ENCODE peak calls at places on chromosomes 1 and 21, in five cellular contexts. M is heart right ventricle, L is SJSA1, N is thoracic aorta, G is left ventricle myocardium inferior. O is an unnamed sample.

GRCh38 chr1:234758851-234759250 is 148.9 kb upstream of the IRF2BP2 start:
- DNase-seq in M (no peak), L (peak; percentile 73), N (no peak), G (no peak), O (no peak)

GRCh38 chr1:243421784-243422183 is 165.9 kb downstream of the SDCCAG8 start:
- DNase-seq in M (peak; percentile 12), L (peak; percentile 63), N (no peak), G (no peak), O (peak; percentile 39)

GRCh38 chr1:187383366-187383765 is 554.6 kb downstream of the PLA2G4A start:
- DNase-seq in M (no peak), L (no peak), N (no peak), G (no peak), O (no peak)

GRCh38 chr1:89104147-89104546 is 21.8 kb downstream of the GBP2 start:
- DNase-seq in M (no peak), L (no peak), N (no peak), G (no peak), O (no peak)

GRCh38 chr1:175198332-175198731 is 5.8 kb upstream of the KIAA0040 start:
- DNase-seq in M (no peak), L (no peak), N (no peak), G (no peak), O (no peak)

GRCh38 chr1:111603979-111604378 is 15.6 kb upstream of the RAP1A start:
- DNase-seq in M (no peak), L (no peak), N (no peak), G (no peak), O (no peak)

GRCh38 chr1:247054992-247055415 is 23.6 kb downstream of the ZNF670 start:
- DNase-seq in M (no peak), L (no peak), N (no peak), G (no peak), O (peak; percentile 14)

GRCh38 chr1:116919802-116920201 is 10.1 kb downstream of the PTGFRN start:
- DNase-seq in M (peak; percentile 21), L (no peak), N (no peak), G (no peak), O (no peak)

GRCh38 chr1:77175230-77175844 is 43.9 kb downstream of the PIGK start:
- DNase-seq in M (no peak), L (no peak), N (no peak), G (no peak), O (no peak)

GRCh38 chr1:201750934-201751333 is 78.0 kb upstream of the IPO9 start:
- DNase-seq in M (no peak), L (no peak), N (no peak), G (no peak), O (no peak)

GRCh38 chr1:150543500-150544143 is 5.6 kb upstream of the ADAMTSL4 start:
- DNase-seq in M (no peak), L (no peak), N (no peak), G (peak; percentile 61), O (no peak)

GRCh38 chr1:203473281-203473680 is 2.3 kb upstream of the PRELP start:
- DNase-seq in M (no peak), L (no peak), N (no peak), G (no peak), O (no peak)

GRCh38 chr21:46431884-46432488 is 26.7 kb upstream of the DIP2A start:
- DNase-seq in M (no peak), L (no peak), N (no peak), G (no peak), O (no peak)

GRCh38 chr1:97608272-97608671 is 312.6 kb downstream of the DPYD start:
- DNase-seq in M (no peak), L (no peak), N (no peak), G (no peak), O (no peak)

GRCh38 chr1:225879521-225880209 is 2.5 kb downstream of the TMEM63A start:
- DNase-seq in M (no peak), L (no peak), N (no peak), G (no peak), O (no peak)

GRCh38 chr1:51175278-51175677 is 60.8 kb upstream of the RNF11 start:
- DNase-seq in M (no peak), L (no peak), N (no peak), G (no peak), O (no peak)

GRCh38 chr1:95551201-95551600 is 317.2 kb downstream of the RWDD3 start:
- DNase-seq in M (no peak), L (no peak), N (no peak), G (no peak), O (no peak)

GRCh38 chr1:33087677-33088076 is 6.7 kb downstream of the AZIN2 start:
- DNase-seq in M (no peak), L (peak; percentile 16), N (no peak), G (no peak), O (no peak)

GRCh38 chr1:203036537-203036936 is 10.2 kb downstream of the PPFIA4 start:
- DNase-seq in M (no peak), L (no peak), N (no peak), G (no peak), O (no peak)

GRCh38 chr1:110672001-110672752 is 2.6 kb downstream of the KCNA3 start:
- DNase-seq in M (peak; percentile 20), L (no peak), N (no peak), G (no peak), O (no peak)

GRCh38 chr1:231776006-231776707 is 149.6 kb downstream of the DISC1 start:
- DNase-seq in M (no peak), L (no peak), N (no peak), G (no peak), O (no peak)

GRCh38 chr1:112396668-112397025 is 633 bp downstream of the CTTNBP2NL start:
- DNase-seq in M (no peak), L (no peak), N (no peak), G (no peak), O (no peak)

GRCh38 chr1:219670426-219671149 is 57.7 kb upstream of the ZC3H11B start:
- DNase-seq in M (peak; percentile 90), L (no peak), N (no peak), G (peak; percentile 75), O (no peak)

GRCh38 chr1:42221952-42222606 is 57.5 kb upstream of the GUCA2A start:
- DNase-seq in M (no peak), L (no peak), N (no peak), G (no peak), O (peak; percentile 14)

GRCh38 chr1:177014325-177014724 is 150.2 kb downstream of the ASTN1 start:
- DNase-seq in M (no peak), L (no peak), N (no peak), G (no peak), O (no peak)

GRCh38 chr1:115642168-115643072 is 650 bp downstream of the VANGL1 start:
- DNase-seq in M (peak; percentile 38), L (peak; percentile 61), N (no peak), G (peak; percentile 43), O (no peak)

GRCh38 chr1:171983584-171983983 is 142.3 kb downstream of the DNM3 start:
- DNase-seq in M (no peak), L (no peak), N (no peak), G (no peak), O (no peak)

GRCh38 chr1:234976880-234977680 is 151.6 kb downstream of the TOMM20 start:
- DNase-seq in M (no peak), L (no peak), N (no peak), G (no peak), O (no peak)

GRCh38 chr1:15180945-15181523 is 27.5 kb downstream of the TMEM51 start:
- DNase-seq in M (no peak), L (no peak), N (no peak), G (no peak), O (no peak)

GRCh38 chr1:184930232-184930631 is 44.1 kb downstream of the NIBAN1 start:
- DNase-seq in M (no peak), L (no peak), N (no peak), G (no peak), O (no peak)
- H3K27ac ChIP-seq in M (no peak overlapping the region), L (no peak overlapping the region), N (no peak overlapping the region), G (peak overlapping the region; percentile 56), O (peak overlapping the region; percentile 8)

GRCh38 chr1:159051436-159051835 is 25.1 kb downstream of the AIM2 start:
- DNase-seq in M (no peak), L (no peak), N (no peak), G (no peak), O (no peak)
- H3K27ac ChIP-seq in M (no peak overlapping the region), L (no peak overlapping the region), N (no peak overlapping the region), G (no peak overlapping the region), O (no peak overlapping the region)

GRCh38 chr1:169868978-169869377 is 24.7 kb downstream of the SCYL3 start:
- DNase-seq in M (no peak), L (no peak), N (no peak), G (no peak), O (no peak)
- H3K27ac ChIP-seq in M (no peak overlapping the region), L (no peak overlapping the region), N (no peak overlapping the region), G (no peak overlapping the region), O (no peak overlapping the region)

GRCh38 chr1:206717237-206717989 is 32.7 kb downstream of the MAPKAPK2 start:
- DNase-seq in M (no peak), L (no peak), N (no peak), G (no peak), O (no peak)
- H3K27ac ChIP-seq in M (peak overlapping the region; percentile 22), L (no peak overlapping the region), N (no peak overlapping the region), G (peak overlapping the region; percentile 71), O (no peak overlapping the region)

O was measured in epithelial cell of prostate.